ENCODE peak calls at places on chromosomes 12 and 14, in nine cellular contexts. I, T, V, C, Q, N, X, J and U are unnamed samples.

GRCh38 chr12:15977999-15978398 is 66.9 kb downstream of the DERA start:
- DNase-seq in Q (no peak), T (no peak), N (no peak), I (no peak), C (no peak), J (no peak), X (no peak), V (no peak), U (no peak)

GRCh38 chr12:3002636-3003035 is 43.4 kb downstream of the TEAD4 start:
- DNase-seq in V (no peak), Q (no peak), J (no peak), T (no peak), N (no peak), X (no peak), I (no peak), C (peak; percentile 62), U (no peak)

GRCh38 chr12:75579552-75579951 is 68.1 kb upstream of the KRR1 start:
- DNase-seq in C (no peak), Q (no peak), V (no peak), J (no peak), T (no peak), N (no peak), X (no peak), I (no peak), U (no peak)

GRCh38 chr14:63266106-63266505 is 52.6 kb downstream of the GPHB5 start:
- DNase-seq in I (no peak), C (no peak), T (peak; percentile 21), J (no peak), V (no peak), Q (no peak), N (no peak), X (no peak), U (no peak)

GRCh38 chr14:92041203-92041602 is 1.3 kb upstream of the TRIP11 start:
- DNase-seq in V (peak; percentile 50), Q (no peak), X (no peak), J (no peak), I (no peak), N (no peak), T (no peak), C (no peak), U (no peak)

GRCh38 chr12:89276860-89277259 is 75.4 kb downstream of the DUSP6 start:
- DNase-seq in X (no peak), C (no peak), V (no peak), T (no peak), Q (no peak), N (no peak), J (no peak), I (no peak), U (no peak)

GRCh38 chr14:74302160-74302628 is 540 bp downstream of the ABCD4 start:
- DNase-seq in C (no peak), Q (peak; percentile 71), X (no peak), J (no peak), V (no peak), N (peak; percentile 72), I (no peak), T (peak; percentile 56), U (no peak)

GRCh38 chr14:48536318-48536717 is 860.9 kb upstream of the MDGA2 start:
- DNase-seq in N (no peak), J (peak; percentile 19), Q (no peak), T (no peak), C (no peak), V (no peak), X (no peak), I (no peak), U (no peak)

GRCh38 chr14:56482306-56482705 is 97.3 kb upstream of the TMEM260 start:
- DNase-seq in V (peak; percentile 20), X (no peak), N (peak; percentile 16), Q (peak; percentile 17), C (no peak), T (peak; percentile 9), I (no peak), J (peak; percentile 28), U (no peak)

GRCh38 chr12:6792522-6793201 is 3.3 kb downstream of the CD4 start:
- DNase-seq in Q (no peak), I (no peak), C (peak; percentile 25), J (no peak), V (no peak), N (no peak), X (no peak), T (peak; percentile 13), U (no peak)

GRCh38 chr12:32163596-32163995 is 56.9 kb downstream of the BICD1 start:
- DNase-seq in C (no peak), N (peak; percentile 68), J (no peak), V (no peak), I (no peak), Q (no peak), X (no peak), T (peak; percentile 50), U (no peak)

GRCh38 chr12:27824126-27824842 is 44.2 kb upstream of the MANSC4 start:
- DNase-seq in C (no peak), N (no peak), Q (no peak), T (no peak), J (no peak), I (no peak), V (no peak), X (no peak), U (no peak)

GRCh38 chr14:77848031-77848430 is 48.1 kb downstream of the ADCK1 start:
- DNase-seq in I (no peak), T (peak; percentile 8), X (no peak), C (no peak), V (no peak), N (no peak), J (no peak), Q (no peak), U (no peak)

GRCh38 chr12:56296207-56296785 is 3.8 kb downstream of the CS start:
- DNase-seq in C (no peak), X (no peak), I (no peak), N (no peak), Q (no peak), V (no peak), T (no peak), J (no peak), U (no peak)

GRCh38 chr12:15801770-15802393 is 12.7 kb upstream of the EPS8 start:
- DNase-seq in T (peak; percentile 85), C (no peak), J (peak; percentile 72), N (no peak), X (no peak), V (no peak), Q (no peak), I (no peak), U (no peak)

GRCh38 chr14:72830356-72830755 is 63.5 kb downstream of the DPF3 start:
- DNase-seq in V (no peak), X (no peak), I (peak; percentile 73), N (no peak), J (no peak), T (no peak), C (no peak), Q (no peak), U (no peak)

GRCh38 chr12:90299121-90299520 is 590.5 kb upstream of the ATP2B1 start:
- DNase-seq in T (no peak), X (no peak), I (no peak), J (no peak), N (peak; percentile 20), V (no peak), Q (no peak), C (no peak), U (no peak)

GRCh38 chr14:54916061-54916460 is 13.4 kb upstream of the GCH1 start:
- DNase-seq in Q (no peak), X (no peak), N (no peak), V (no peak), T (no peak), I (no peak), J (no peak), C (no peak), U (no peak)

GRCh38 chr14:93731753-93732152 is 56.5 kb downstream of the PRIMA1 start:
- DNase-seq in V (no peak), C (no peak), T (no peak), J (no peak), I (no peak), Q (no peak), X (no peak), N (no peak), U (no peak)

GRCh38 chr14:93733646-93734045 is 54.6 kb downstream of the PRIMA1 start:
- DNase-seq in X (no peak), J (no peak), I (peak; percentile 50), T (no peak), C (no peak), V (no peak), Q (no peak), N (no peak), U (no peak)

GRCh38 chr14:93734086-93734822 is 54.0 kb downstream of the PRIMA1 start:
- DNase-seq in C (no peak), I (no peak), T (no peak), X (no peak), Q (no peak), N (no peak), J (no peak), V (no peak), U (no peak)

GRCh38 chr14:93732524-93732923 is 55.8 kb downstream of the PRIMA1 start:
- DNase-seq in X (no peak), J (no peak), I (no peak), C (no peak), N (no peak), V (no peak), Q (no peak), T (no peak), U (no peak)

DNA sequence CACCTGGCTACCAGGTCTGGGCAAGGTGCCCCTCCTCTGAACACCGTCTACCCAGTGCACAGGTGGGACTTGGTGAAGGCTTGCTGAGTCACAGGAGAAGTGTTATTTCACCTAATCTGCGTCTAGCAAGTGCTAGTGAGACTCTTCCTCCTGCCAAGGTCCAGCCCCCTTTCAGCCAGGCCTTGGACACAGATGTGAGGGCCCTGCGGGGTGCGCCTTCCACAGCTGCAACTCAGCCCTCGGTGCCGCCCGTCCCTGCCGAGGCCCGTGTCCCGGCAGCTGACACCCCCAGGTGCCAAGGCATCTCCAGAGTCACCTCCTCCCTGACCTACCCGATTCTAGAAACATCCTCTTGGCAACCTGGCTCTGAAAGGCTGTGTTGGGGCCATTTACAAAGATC is 55.1 kb downstream of the PRIMA1 start:
- DNase-seq in Q (no peak), X (no peak), N (no peak), V (no peak), J (no peak), C (no peak), T (no peak), I (no peak), U (no peak)
- H3K27ac ChIP-seq in Q (no peak overlapping the region), X (no peak overlapping the region), N (no peak overlapping the region), V (no peak overlapping the region), J (no peak overlapping the region), C (no peak overlapping the region), T (no peak overlapping the region), I (no peak overlapping the region), U (no peak overlapping the region)

GRCh38 chr12:120834489-120835303 is 69.5 kb downstream of the SPPL3 start:
- DNase-seq in Q (no peak), X (no peak), J (no peak), C (no peak), V (no peak), T (no peak), N (no peak), I (no peak), U (no peak)
- H3K4me1 ChIP-seq in Q (peaks cover 14% of the 10 kb centered on the region), X (peaks cover 22% of the 10 kb centered on the region), J (no peaks in the 10 kb centered on the region), C (peaks cover 59% of the 10 kb centered on the region), V (peaks cover 16% of the 10 kb centered on the region), T (peaks cover 6% of the 10 kb centered on the region), N (peaks cover 2% of the 10 kb centered on the region), I (peaks cover 4% of the 10 kb centered on the region), U (peaks cover 6% of the 10 kb centered on the region)

GRCh38 chr12:120903818-120904773 is at the start of gene SPPL3:
- DNase-seq in N (peak; percentile 86), J (peak; percentile 58), Q (peak; percentile 87), V (peak; percentile 96), C (peak; percentile 82), X (peak; percentile 59), T (peak; percentile 73), I (peak; percentile 96), U (peak; percentile 84)
- TF ChIP-seq POLR2A in N (peak; percentile 67), J (peak; percentile 50), Q (peak; percentile 57), V (peak; percentile 64), C (peak; percentile 86), X (peak; percentile 81), T (no peak), I (peak; percentile 52), U (peak; percentile 31)

GRCh38 chr12:22037952-22038351 is 8.1 kb upstream of the CMAS start:
- DNase-seq in X (no peak), I (no peak), J (no peak), Q (no peak), N (no peak), V (no peak), T (no peak), C (no peak), U (no peak)
- H3K27ac ChIP-seq in X (no peak overlapping the region), I (no peak overlapping the region), J (no peak overlapping the region), Q (no peak overlapping the region), N (no peak overlapping the region), V (no peak overlapping the region), T (no peak overlapping the region), C (no peak overlapping the region), U (no peak overlapping the region)